ENCODE peak calls at places on chromosomes 3 and 15, in ten cellular contexts. D is adrenal gland, T is gastrocnemius medialis, Y is spleen, A is fibroblast of pulmonary artery, H is endodermal cell, Z is cardiac fibroblast, P is GM12864, B is GM13976, E is body of pancreas. U is an unnamed sample.

GRCh38 chr3:170867143-170867542 is 2.9 kb downstream of the RPL22L1 start:
- DNase-seq in D (no peak), T (no peak), Y (no peak), A (no peak), H (no peak), Z (peak; percentile 13), P (no peak), B (no peak), E (no peak), U (no peak)

GRCh38 chr3:119555309-119555735 is 4.1 kb downstream of the CD80 start:
- DNase-seq in D (peak; percentile 34), T (no peak), Y (peak; percentile 80), A (no peak), H (no peak), Z (no peak), P (no peak), B (no peak), E (no peak), U (no peak)

GRCh38 chr3:123076496-123077418 is 9.9 kb downstream of the PDIA5 start:
- DNase-seq in D (peak; percentile 68), T (no peak), Y (no peak), A (no peak), H (peak; percentile 24), Z (no peak), P (no peak), B (no peak), E (peak; percentile 70), U (no peak)

GRCh38 chr3:32340039-32340438 is 51.6 kb upstream of the CMTM7 start:
- DNase-seq in D (peak; percentile 36), T (no peak), Y (no peak), A (peak; percentile 70), H (peak; percentile 73), Z (peak; percentile 73), P (peak; percentile 1), B (peak; percentile 67), E (peak; percentile 26), U (peak; percentile 57)

GRCh38 chr3:13713396-13713795 is 164.5 kb downstream of the FBLN2 start:
- DNase-seq in D (no peak), T (no peak), Y (peak; percentile 11), A (no peak), H (peak; percentile 17), Z (no peak), P (no peak), B (no peak), E (no peak), U (no peak)

GRCh38 chr15:50353251-50353998 is 1.6 kb downstream of the GABPB1 start:
- DNase-seq in D (peak; percentile 18), T (no peak), Y (no peak), A (peak; percentile 90), H (no peak), Z (peak; percentile 95), P (no peak), B (no peak), E (no peak), U (peak; percentile 26)

GRCh38 chr15:72838311-72838731 is 54.8 kb upstream of the ADPGK start:
- DNase-seq in D (no peak), T (peak; percentile 65), Y (no peak), A (no peak), H (peak; percentile 13), Z (no peak), P (no peak), B (no peak), E (no peak), U (no peak)

GRCh38 chr3:43932921-43933320 is 242.2 kb downstream of the ABHD5 start:
- DNase-seq in D (no peak), T (no peak), Y (no peak), A (peak; percentile 57), H (no peak), Z (peak; percentile 60), P (no peak), B (no peak), E (no peak), U (no peak)

GRCh38 chr15:46280753-46281521 is 646.1 kb downstream of the SQOR start:
- DNase-seq in D (peak; percentile 16), T (no peak), Y (no peak), A (peak; percentile 29), H (peak; percentile 72), Z (peak; percentile 7), P (no peak), B (no peak), E (peak; percentile 65), U (no peak)
- TF ChIP-seq CTCF in D (no peak), T (no peak), Y (no peak), A (peak; percentile 29), H (peak; percentile 78), Z (no peak), P (no peak), B (no peak), E (peak; percentile 29), U (no peak)

DNA sequence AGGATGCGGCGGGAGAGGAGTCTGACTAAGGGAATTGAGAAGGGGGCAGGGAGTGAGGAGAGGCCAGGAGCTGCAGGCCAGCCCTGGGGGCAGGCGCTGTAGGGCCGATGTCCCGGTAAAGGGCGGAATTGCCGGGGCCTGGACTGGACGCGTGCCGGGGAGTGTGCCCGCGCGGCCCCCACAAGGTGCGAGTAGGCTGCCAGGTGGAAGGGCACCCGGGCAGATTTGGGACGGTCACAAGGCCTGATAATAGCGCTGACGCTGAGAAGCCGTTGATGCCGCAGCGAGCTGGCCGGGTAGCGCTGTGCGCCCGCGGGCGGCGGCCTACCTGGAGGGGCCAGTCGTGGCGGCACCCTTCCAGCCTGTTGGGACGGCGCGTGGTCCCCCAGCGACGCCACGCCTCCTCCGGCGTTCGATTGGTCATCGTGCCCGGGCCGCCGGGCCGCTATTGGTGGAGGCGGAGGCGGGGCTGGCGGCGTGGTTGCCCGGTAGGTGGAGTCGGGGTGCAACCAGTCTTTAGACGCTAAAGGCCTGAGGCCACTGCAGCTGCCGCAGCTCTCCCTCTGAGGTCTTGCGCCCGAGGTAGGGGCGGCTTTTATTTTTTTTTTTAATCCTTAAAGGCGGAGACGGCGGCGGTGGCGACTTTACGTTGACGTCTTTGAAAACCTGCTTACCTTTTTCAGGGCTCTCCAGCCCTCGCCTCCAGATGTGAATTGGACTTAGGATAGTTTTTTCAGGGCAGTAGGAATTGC is 919 bp downstream of the SLC25A38 start:
- DNase-seq in D (peak; percentile 98), T (peak; percentile 97), Y (peak; percentile 98), A (peak; percentile 92), H (peak; percentile 99), Z (peak; percentile 91), P (peak; percentile 83), B (peak; percentile 98), E (peak; percentile 99), U (peak; percentile 97)
- TF ChIP-seq CTCF in D (peak; percentile 22), T (no peak), Y (peak; percentile 52), A (no peak), H (peak; percentile 15), Z (no peak), P (no peak), B (no peak), E (peak; percentile 6), U (no peak)

GRCh38 chr3:36679384-36680200 is 84.8 kb downstream of the DCLK3 start:
- DNase-seq in D (no peak), T (no peak), Y (no peak), A (peak; percentile 89), H (no peak), Z (peak; percentile 95), P (no peak), B (no peak), E (no peak), U (no peak)

GRCh38 chr3:36681867-36682266 is 82.5 kb downstream of the DCLK3 start:
- DNase-seq in D (no peak), T (no peak), Y (no peak), A (no peak), H (no peak), Z (no peak), P (peak; percentile 22), B (no peak), E (no peak), U (no peak)

GRCh38 chr3:36674816-36675215 is 89.5 kb downstream of the DCLK3 start:
- DNase-seq in D (no peak), T (no peak), Y (no peak), A (no peak), H (no peak), Z (no peak), P (no peak), B (no peak), E (no peak), U (no peak)

GRCh38 chr3:36678216-36679013 is 85.9 kb downstream of the DCLK3 start:
- DNase-seq in D (no peak), T (no peak), Y (no peak), A (peak; percentile 49), H (no peak), Z (peak; percentile 78), P (no peak), B (no peak), E (no peak), U (no peak)

DNA sequence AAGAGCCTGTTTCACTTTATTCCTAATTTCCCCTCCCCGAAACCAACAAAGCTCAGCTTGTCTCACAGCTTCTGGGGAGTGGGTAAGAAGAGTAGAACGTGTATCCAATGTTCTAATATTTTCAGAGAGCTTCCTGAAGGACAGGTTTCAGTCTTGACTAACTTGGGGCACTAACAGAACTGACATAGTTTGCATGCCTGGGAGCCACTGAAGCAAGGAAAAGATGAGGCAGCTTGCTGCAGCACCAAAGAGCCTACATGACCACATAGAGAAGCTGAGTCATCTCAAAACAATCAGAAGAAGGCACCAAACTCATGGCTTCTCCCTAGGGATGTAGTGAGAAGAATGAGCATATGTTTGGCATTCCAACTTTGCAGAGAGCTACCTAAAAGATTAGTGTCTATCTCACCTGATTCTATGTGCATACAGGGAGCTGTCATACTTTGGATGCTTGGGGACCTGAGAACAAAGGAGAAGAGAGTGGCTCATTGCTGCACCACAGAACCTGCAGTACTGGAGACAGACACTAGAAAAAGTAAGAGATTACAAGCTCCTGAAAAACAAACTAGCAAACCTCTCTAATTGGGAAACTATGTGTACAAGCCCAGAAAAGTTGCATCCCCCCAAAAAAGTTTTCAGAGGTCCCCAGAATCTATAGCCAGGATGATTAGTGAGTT is 86.9 kb downstream of the DCLK3 start:
- DNase-seq in D (no peak), T (no peak), Y (no peak), A (peak; percentile 75), H (no peak), Z (peak; percentile 98), P (peak; percentile 27), B (no peak), E (no peak), U (no peak)
- TF ChIP-seq CTCF in D (no peak), T (no peak), Y (no peak), A (no peak), H (peak; percentile 40), Z (peak; percentile 26), P (peak; percentile 6), B (no peak), E (no peak), U (no peak)

DNA sequence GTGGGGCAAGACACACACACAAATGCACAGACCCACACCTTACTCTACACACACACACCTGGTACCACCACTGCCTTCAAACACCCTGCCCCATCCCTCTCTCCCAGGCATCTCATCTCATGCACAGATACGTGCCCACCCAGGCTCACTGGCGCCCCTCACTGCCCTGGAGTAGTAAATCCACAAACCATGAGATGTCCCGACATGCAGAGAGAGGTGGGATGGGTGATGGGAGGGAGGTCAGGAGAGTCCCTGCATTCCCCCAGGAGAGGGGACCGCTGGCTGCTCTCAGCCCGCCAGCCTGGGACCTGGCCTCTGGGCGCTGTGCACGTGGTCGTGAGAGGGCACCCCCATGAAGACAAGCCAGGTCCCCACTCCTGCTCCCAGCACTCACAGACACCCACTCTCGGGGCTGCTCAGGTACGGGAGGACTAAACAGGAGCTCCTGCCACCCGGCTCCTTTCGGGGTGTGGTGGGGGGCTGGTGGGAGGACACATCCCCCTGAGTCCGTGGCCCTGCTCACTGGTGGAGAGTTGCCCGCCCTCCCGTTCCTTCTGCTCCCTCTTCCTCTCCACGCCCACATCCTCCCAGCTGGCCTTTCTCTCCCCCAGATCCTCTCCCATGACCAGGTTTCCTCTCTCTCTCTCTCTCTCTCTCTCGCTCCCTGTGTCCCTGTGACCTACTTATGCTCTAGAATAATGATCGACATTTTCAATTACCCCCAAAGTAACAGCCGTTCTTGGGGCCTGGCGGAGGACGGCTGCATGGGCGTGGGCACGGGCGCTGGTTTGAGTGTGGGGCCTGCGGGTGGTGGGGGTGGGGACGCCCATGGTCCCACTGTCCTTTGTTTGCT is 18.8 kb upstream of the CSPG4 start:
- DNase-seq in D (peak; percentile 33), T (no peak), Y (peak; percentile 78), A (peak; percentile 73), H (peak; percentile 75), Z (peak; percentile 53), P (no peak), B (peak; percentile 19), E (no peak), U (no peak)
- TF ChIP-seq CTCF in D (no peak), T (no peak), Y (no peak), A (no peak), H (peak; percentile 42), Z (no peak), P (no peak), B (no peak), E (no peak), U (no peak)

U was measured in GM13977.